ENCODE peak calls at places on chromosomes 12 and 14, in five cellular contexts. Q is H1, T is H9, P is HCT116, L is GM23248. F is an unnamed sample.
A peak's percentile ranks its signal among the peaks of the same experiment; 100 is the strongest.

GRCh38 chr12:26971963-26972362 is 33.7 kb downstream of the FGFR1OP2 start:
- DNase-seq in T (no peak), Q (no peak), L (no peak), P (no peak), F (no peak)

GRCh38 chr12:98533723-98534251 is 18.4 kb downstream of the TMPO start:
- DNase-seq in P (no peak), T (no peak), Q (no peak), L (peak; percentile 42), F (no peak)

GRCh38 chr14:39102265-39102968 is 618 bp downstream of the SEC23A start:
- DNase-seq in T (no peak), P (no peak), Q (no peak), L (peak; percentile 73), F (peak; percentile 29)

GRCh38 chr14:40004871-40005503 is 572.8 kb upstream of the FBXO33 start:
- DNase-seq in L (no peak), T (no peak), P (no peak), Q (no peak), F (no peak)

GRCh38 chr12:104672501-104673265 is 215.9 kb downstream of the CHST11 start:
- DNase-seq in T (no peak), Q (no peak), L (peak; percentile 91), P (no peak), F (peak; percentile 47)

GRCh38 chr14:65357091-65357490 is 55.4 kb upstream of the FUT8 start:
- DNase-seq in T (no peak), L (no peak), Q (no peak), P (no peak), F (no peak)

GRCh38 chr14:53714495-53715389 is 241.9 kb downstream of the BMP4 start:
- DNase-seq in P (no peak), T (no peak), Q (no peak), L (no peak), F (peak; percentile 1)

GRCh38 chr14:67392123-67392522 is 19.8 kb downstream of the PLEK2 start:
- DNase-seq in T (no peak), P (no peak), Q (no peak), L (no peak), F (no peak)

GRCh38 chr14:55366271-55366670 is 45.4 kb downstream of the ATG14 start:
- DNase-seq in P (no peak), L (peak; percentile 81), T (no peak), Q (no peak), F (peak; percentile 48)

GRCh38 chr12:1662761-1663439 is 28.0 kb upstream of the ADIPOR2 start:
- DNase-seq in T (peak; percentile 98), L (peak; percentile 49), Q (peak; percentile 87), P (peak; percentile 87), F (no peak)

GRCh38 chr12:124173692-124174091 is 121.2 kb upstream of the RFLNA start:
- DNase-seq in Q (no peak), P (no peak), T (no peak), L (no peak), F (no peak)

GRCh38 chr12:104520242-104520900 is 63.6 kb downstream of the CHST11 start:
- DNase-seq in Q (no peak), L (no peak), T (no peak), P (no peak), F (no peak)

GRCh38 chr14:22626590-22626989 is 17.6 kb downstream of the OR6J1 start:
- DNase-seq in Q (no peak), P (no peak), L (no peak), T (no peak), F (no peak)

GRCh38 chr12:122318607-122319311 is 52.5 kb upstream of the VPS33A start:
- DNase-seq in P (no peak), Q (no peak), T (no peak), L (peak; percentile 94), F (peak; percentile 96)

GRCh38 chr12:71214511-71215285 is 56.9 kb upstream of the TSPAN8 start:
- DNase-seq in L (no peak), T (no peak), P (no peak), Q (no peak), F (peak; percentile 52)

GRCh38 chr14:57746563-57746962 is 119.3 kb downstream of the SLC35F4 start:
- DNase-seq in Q (no peak), L (no peak), P (no peak), T (no peak), F (no peak)

GRCh38 chr12:100715976-100716657 is 78.5 kb upstream of the ANO4 start:
- DNase-seq in T (peak; percentile 78), P (no peak), Q (peak; percentile 67), L (no peak), F (no peak)

GRCh38 chr12:107843351-107844311 is 69.1 kb downstream of the ASCL4 start:
- DNase-seq in P (no peak), Q (peak; percentile 72), T (peak; percentile 74), L (peak; percentile 53), F (peak; percentile 5)

GRCh38 chr14:103892247-103892646 is 36.0 kb upstream of the TDRD9 start:
- DNase-seq in L (no peak), T (no peak), Q (no peak), P (no peak), F (no peak)

GRCh38 chr14:58731465-58732330 is 93.9 kb downstream of the DACT1 start:
- DNase-seq in Q (no peak), L (peak; percentile 97), T (no peak), P (peak; percentile 96), F (peak; percentile 100)

GRCh38 chr14:75967866-75968265 is 13.9 kb downstream of the TGFB3 start:
- DNase-seq in T (no peak), Q (no peak), P (no peak), L (peak; percentile 15), F (no peak)

GRCh38 chr14:92471919-92472318 is 41.7 kb upstream of the RIN3 start:
- DNase-seq in P (peak; percentile 62), T (peak; percentile 75), Q (peak; percentile 51), L (peak; percentile 69), F (peak; percentile 92)

GRCh38 chr12:81683881-81684280 is 75.3 kb downstream of the PPFIA2 start:
- DNase-seq in P (no peak), L (no peak), T (no peak), Q (no peak), F (no peak)

GRCh38 chr12:79534029-79534867 is 156.5 kb downstream of the PAWR start:
- DNase-seq in P (no peak), Q (no peak), L (no peak), T (no peak), F (peak; percentile 76)

GRCh38 chr14:103716091-103716801 is 636 bp downstream of the ZFYVE21 start:
- DNase-seq in P (no peak), T (no peak), L (peak; percentile 75), Q (no peak), F (no peak)

GRCh38 chr12:107436376-107436775 is 249.2 kb upstream of the PWP1 start:
- DNase-seq in P (no peak), L (peak; percentile 72), Q (no peak), T (peak; percentile 58), F (peak; percentile 84)

GRCh38 chr12:13452955-13453570 is 256.5 kb downstream of the EMP1 start:
- DNase-seq in L (no peak), Q (no peak), P (no peak), T (no peak), F (no peak)

GRCh38 chr14:54759982-54760585 is 142.5 kb downstream of the GCH1 start:
- DNase-seq in L (no peak), Q (no peak), P (no peak), T (no peak), F (no peak)

GRCh38 chr14:72921396-72921795 is 4.9 kb upstream of the DCAF4 start:
- DNase-seq in Q (no peak), P (no peak), T (no peak), L (peak; percentile 39), F (peak; percentile 19)

GRCh38 chr12:63944586-63945228 is 100.2 kb downstream of the SRGAP1 start:
- DNase-seq in P (no peak), Q (no peak), T (no peak), L (no peak), F (no peak)

GRCh38 chr12:65948320-65949008 is 124.2 kb downstream of the HMGA2 start:
- DNase-seq in T (no peak), L (peak; percentile 95), P (peak; percentile 95), Q (no peak), F (peak; percentile 98)

GRCh38 chr12:60100852-60101251 is 505.0 kb downstream of the SLC16A7 start:
- DNase-seq in Q (no peak), P (no peak), L (no peak), T (no peak), F (no peak)

GRCh38 chr12:4355843-4356327 is 23.6 kb downstream of the FGF23 start:
- DNase-seq in L (peak; percentile 18), P (peak; percentile 41), Q (peak; percentile 99), T (peak; percentile 96), F (no peak)

GRCh38 chr14:100523536-100524025 is 63.6 kb downstream of the BEGAIN start:
- DNase-seq in Q (no peak), P (no peak), T (peak; percentile 20), L (no peak), F (no peak)

GRCh38 chr14:50875359-50876090 is 3.7 kb downstream of the ABHD12B start:
- DNase-seq in T (no peak), Q (no peak), L (peak; percentile 64), P (no peak), F (peak; percentile 32)

GRCh38 chr12:31877884-31878283 is 81.3 kb upstream of the RESF1 start:
- DNase-seq in L (no peak), P (no peak), T (no peak), Q (no peak), F (no peak)
- H2AFZ ChIP-seq in L (no peak overlapping the region), P (no peak overlapping the region), T (no peak overlapping the region), Q (peak overlapping the region; percentile 72), F (no peak overlapping the region)

DNA sequence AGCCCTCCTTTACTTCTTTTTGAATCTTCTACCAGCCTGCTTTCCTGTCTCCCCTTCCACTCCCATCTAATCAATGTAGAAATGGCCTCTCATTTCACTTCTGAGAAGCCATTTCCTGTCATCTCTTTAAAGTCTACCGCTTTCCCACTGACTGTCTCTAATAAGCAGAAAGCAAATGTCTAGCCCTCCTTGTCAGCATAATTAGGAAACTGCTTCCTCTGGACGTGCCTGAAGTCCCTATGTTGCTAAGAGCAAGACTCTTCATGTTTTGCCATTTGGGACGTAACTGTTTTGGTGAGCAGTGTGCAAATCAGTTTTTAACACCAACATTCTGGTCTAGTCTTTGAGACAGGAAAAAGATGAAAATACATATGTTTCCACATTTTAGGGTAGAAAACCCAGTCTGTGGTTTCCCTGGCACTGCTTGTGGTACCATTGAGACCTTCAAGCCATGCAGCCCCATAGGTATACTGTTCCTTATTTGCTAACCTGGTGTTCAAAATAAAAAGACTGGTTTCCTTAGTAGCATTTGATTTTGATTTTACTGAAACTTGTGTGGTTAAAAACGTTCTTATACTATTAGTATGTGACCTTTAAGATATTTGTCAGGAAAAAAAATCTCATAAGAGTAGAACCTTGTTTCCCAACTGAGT is 22.1 kb downstream of the IFNG start:
- DNase-seq in T (no peak), Q (no peak), P (no peak), L (no peak), F (no peak)
- H3K4me2 ChIP-seq in T (no peak overlapping the region), Q (no peak overlapping the region), P (no peak overlapping the region), L (no peak overlapping the region), F (no peak overlapping the region)

GRCh38 chr14:97760050-97760449 is 962.9 kb downstream of the VRK1 start:
- DNase-seq in Q (no peak), P (no peak), T (no peak), L (no peak), F (no peak)
- H3K27me3 ChIP-seq in Q (no peaks in the 10 kb centered on the region), P (peaks cover 2% of the 10 kb centered on the region), T (no peaks in the 10 kb centered on the region), L (no peaks in the 10 kb centered on the region), F (no peaks in the 10 kb centered on the region)

GRCh38 chr14:102524026-102524450 is 14.5 kb upstream of the ANKRD9 start:
- DNase-seq in L (no peak), Q (no peak), T (no peak), P (no peak), F (no peak)
- H2AFZ ChIP-seq in L (peak overlapping the region; percentile 84), Q (no peak overlapping the region), T (no peak overlapping the region), P (no peak overlapping the region), F (peak overlapping the region; percentile 69)

F was measured in astrocyte.